ENCODE peak calls at places on chromosomes 1 and 21, in eight cellular contexts. D is sigmoid colon, H is epithelial cell of proximal tubule, I is breast epithelium, A is GM06990, L is A549, T is astrocyte of the spinal cord, R is fibroblast of the aortic adventitia. O is an unnamed sample.

GRCh38 chr1:9279172-9279840 is 13.4 kb upstream of the SPSB1 start:
- DNase-seq in D (no peak), T (peak), R (no peak), H (no peak), I (no peak), A (no peak), L (no peak), O (no peak)

GRCh38 chr1:207414606-207415108 is 39.5 kb upstream of the CR2 start:
- DNase-seq in R (no peak), I (no peak), D (no peak), H (no peak), L (no peak), T (no peak), A (peak), O (no peak)

GRCh38 chr21:36015096-36015495 is 45.2 kb downstream of the SETD4 start:
- DNase-seq in R (no peak), L (no peak), I (no peak), A (no peak), T (no peak), H (no peak), D (no peak), O (peak)

GRCh38 chr1:241272828-241273227 is 84.2 kb downstream of the RGS7 start:
- DNase-seq in I (no peak), D (no peak), H (no peak), L (no peak), T (no peak), R (no peak), A (no peak), O (no peak)

GRCh38 chr1:9792156-9793042 is 31.4 kb downstream of the CLSTN1 start:
- DNase-seq in R (no peak), I (no peak), A (no peak), D (peak), L (no peak), H (no peak), T (peak), O (peak)

GRCh38 chr1:116825735-116826438 is 71.7 kb downstream of the CD2 start:
- DNase-seq in H (no peak), I (no peak), R (no peak), L (no peak), A (no peak), D (no peak), T (no peak), O (no peak)

GRCh38 chr1:41861509-41862410 is 57.0 kb downstream of the HIVEP3 start:
- DNase-seq in R (no peak), D (no peak), I (no peak), A (no peak), L (no peak), H (no peak), T (peak), O (no peak)

GRCh38 chr1:109156916-109157385 is 43.0 kb downstream of the ELAPOR1 start:
- DNase-seq in T (no peak), H (no peak), A (no peak), D (no peak), L (no peak), R (no peak), I (peak), O (no peak)

GRCh38 chr1:77048615-77049005 is 170.6 kb downstream of the PIGK start:
- DNase-seq in T (no peak), A (no peak), I (no peak), R (no peak), L (no peak), H (no peak), D (no peak), O (no peak)

GRCh38 chr1:56712150-56712549 is 67.0 kb downstream of the PRKAA2 start:
- DNase-seq in H (no peak), D (no peak), R (no peak), L (no peak), I (no peak), A (no peak), T (no peak), O (no peak)

GRCh38 chr1:161092621-161093028 is 3.3 kb upstream of the NECTIN4 start:
- DNase-seq in R (no peak), L (no peak), H (no peak), I (peak), T (no peak), A (no peak), D (no peak), O (no peak)

GRCh38 chr1:65170511-65171142 is 22.6 kb downstream of the AK4 start:
- DNase-seq in T (peak), H (no peak), I (peak), A (no peak), R (peak), L (no peak), D (peak), O (peak)

GRCh38 chr1:115531806-115532359 is 109.9 kb upstream of the VANGL1 start:
- DNase-seq in H (no peak), I (no peak), D (no peak), L (no peak), R (peak), T (peak), A (no peak), O (no peak)

GRCh38 chr1:110250018-110250417 is 39.9 kb downstream of the KCNC4 start:
- DNase-seq in L (no peak), A (no peak), D (peak), H (no peak), R (no peak), T (no peak), I (no peak), O (no peak)

GRCh38 chr1:110243581-110243980 is 33.5 kb downstream of the KCNC4 start:
- DNase-seq in D (peak), L (no peak), I (no peak), H (no peak), T (no peak), A (peak), R (peak), O (no peak)

GRCh38 chr1:198772626-198773025 is 133.8 kb downstream of the PTPRC start:
- DNase-seq in A (no peak), D (no peak), I (no peak), L (no peak), T (peak), R (peak), H (no peak), O (no peak)

GRCh38 chr21:41045534-41046268 is 122.3 kb upstream of the BACE2 start:
- DNase-seq in D (no peak), H (no peak), R (no peak), L (no peak), I (no peak), T (no peak), A (no peak), O (no peak)

GRCh38 chr1:205245096-205245495 is 17.4 kb downstream of the TMCC2 start:
- DNase-seq in I (no peak), D (peak), L (no peak), T (no peak), R (no peak), H (no peak), A (no peak), O (no peak)

GRCh38 chr1:241749924-241750695 is 97.9 kb upstream of the EXO1 start:
- DNase-seq in A (no peak), T (no peak), D (no peak), H (no peak), I (no peak), L (no peak), R (no peak), O (no peak)

GRCh38 chr1:117930484-117930883 is 945 bp downstream of the WDR3 start:
- DNase-seq in T (peak), I (no peak), H (peak), D (no peak), A (no peak), L (peak), R (no peak), O (no peak)

GRCh38 chr1:12339410-12339809 is 109.6 kb downstream of the VPS13D start:
- DNase-seq in T (no peak), A (no peak), I (no peak), L (no peak), H (no peak), R (no peak), D (no peak), O (no peak)

GRCh38 chr1:41623736-41624135 is 139.3 kb upstream of the EDN2 start:
- DNase-seq in R (no peak), T (no peak), D (peak), A (no peak), I (no peak), H (no peak), L (no peak), O (no peak)

GRCh38 chr1:18907914-18908845 is 5.8 kb upstream of the ALDH4A1 start:
- DNase-seq in T (no peak), D (no peak), L (no peak), A (no peak), H (no peak), R (no peak), I (no peak), O (no peak)

GRCh38 chr1:12244078-12244477 is 14.2 kb downstream of the VPS13D start:
- DNase-seq in I (no peak), T (no peak), A (no peak), R (no peak), D (no peak), H (no peak), L (peak), O (no peak)

GRCh38 chr1:109787211-109787844 is 23.6 kb upstream of the EPS8L3 start:
- DNase-seq in A (no peak), H (no peak), D (peak), R (no peak), I (no peak), T (no peak), L (no peak), O (no peak)

GRCh38 chr1:202959276-202959620 is 1.1 kb upstream of the ADIPOR1 start:
- DNase-seq in A (no peak), T (peak), D (no peak), R (no peak), H (no peak), I (no peak), L (peak), O (peak)

GRCh38 chr1:247849616-247850015 is 7.4 kb upstream of the TRIM58 start:
- DNase-seq in H (no peak), T (no peak), D (no peak), L (no peak), A (no peak), I (no peak), R (no peak), O (no peak)

GRCh38 chr1:86640161-86640560 is 64.2 kb upstream of the SH3GLB1 start:
- DNase-seq in I (no peak), R (peak), D (no peak), H (no peak), L (no peak), T (no peak), A (no peak), O (no peak)

GRCh38 chr1:54332781-54333585 is 73.2 kb downstream of the SSBP3 start:
- DNase-seq in T (no peak), L (no peak), R (no peak), I (peak), D (no peak), A (no peak), H (no peak), O (no peak)

DNA sequence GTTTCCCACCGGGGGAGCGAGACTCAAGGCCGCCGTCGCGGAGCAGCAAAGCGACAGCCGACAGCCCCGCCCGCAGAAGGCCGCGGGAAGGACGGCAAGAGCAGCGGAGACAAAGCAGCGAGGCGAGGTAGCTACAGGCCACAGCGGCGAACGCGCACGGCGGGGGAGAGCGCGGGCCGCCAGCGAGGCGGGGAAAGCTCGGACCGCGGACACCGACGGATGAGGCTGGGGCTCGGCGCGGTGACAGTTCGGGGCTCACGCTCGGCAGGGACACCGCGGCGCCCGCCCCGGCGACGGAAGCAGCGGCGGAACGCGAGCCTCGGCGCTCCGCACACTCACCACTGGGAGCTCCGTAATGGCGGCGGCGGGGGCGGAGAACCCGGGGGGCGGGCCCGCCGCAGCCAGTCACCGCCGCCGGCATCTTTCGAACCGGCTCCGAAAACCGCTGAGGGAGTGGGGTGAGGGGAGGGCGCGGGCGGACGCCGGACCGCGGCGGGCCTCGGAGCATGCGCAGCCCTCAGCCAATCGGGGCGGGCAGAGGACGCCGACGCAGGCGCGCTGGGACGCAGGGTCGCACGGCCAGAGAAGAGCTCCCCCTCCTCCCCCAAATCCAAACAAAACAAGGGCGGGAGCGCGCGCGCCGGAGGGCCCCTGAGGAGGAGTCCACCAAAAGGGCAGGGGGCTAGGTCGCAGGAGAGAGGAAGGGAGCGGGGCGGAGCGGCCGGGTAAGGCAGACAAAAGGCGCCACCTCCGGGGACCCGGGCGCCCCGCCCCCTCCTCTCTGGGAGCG is 602 bp downstream of the HP1BP3 start:
- DNase-seq in A (peak), L (peak), R (peak), H (no peak), I (peak), D (peak), T (peak), O (peak)
- TF ChIP-seq CTCF in A (no peak), L (no peak), R (no peak), H (no peak), I (no peak), D (no peak), T (no peak), O (no peak)

GRCh38 chr1:231919269-231919886 is 292.8 kb downstream of the DISC1 start:
- DNase-seq in T (no peak), A (no peak), R (peak), H (no peak), I (no peak), D (no peak), L (no peak), O (no peak)
- H3K4me3 ChIP-seq in T (no peak), A (no peak), R (no peak), H (no peak), I (no peak), D (no peak), L (no peak), O (no peak)

DNA sequence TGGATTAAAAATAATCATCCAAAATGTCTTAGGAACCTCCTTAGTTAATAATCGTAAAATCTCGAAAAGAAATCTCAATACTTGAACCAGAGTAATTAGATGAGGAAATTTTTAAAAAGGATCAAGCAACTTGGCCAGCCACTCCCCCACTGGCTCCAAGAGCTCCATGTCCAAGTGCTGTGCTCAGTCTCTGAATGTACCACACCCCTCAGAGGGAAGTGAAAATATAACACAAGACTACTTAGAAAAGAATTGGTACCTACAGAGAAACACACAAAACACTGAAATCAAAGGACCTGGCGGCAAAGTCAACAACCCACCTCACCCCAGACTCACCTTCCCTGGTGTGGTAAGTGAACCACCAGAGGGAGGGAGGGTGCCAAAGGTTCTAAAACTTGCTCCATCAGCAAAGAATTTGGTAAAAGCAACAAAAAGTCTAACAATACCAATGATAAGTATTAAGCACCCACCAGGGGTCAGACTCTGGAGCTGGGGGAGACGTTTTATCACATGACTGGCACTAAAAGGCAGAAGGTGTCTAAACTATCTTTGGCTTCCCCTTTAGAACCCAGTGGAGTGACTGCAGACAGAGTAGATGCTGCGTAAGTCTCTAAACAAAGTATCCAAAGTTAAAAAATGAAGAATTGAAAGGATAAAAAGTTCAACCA is 14.0 kb downstream of the LBR start:
- DNase-seq in A (no peak), I (no peak), L (no peak), T (no peak), H (no peak), D (no peak), R (no peak), O (no peak)
- TF ChIP-seq CTCF in A (no peak), I (no peak), L (no peak), T (no peak), H (peak), D (no peak), R (no peak), O (no peak)

GRCh38 chr1:235835226-235835625 is 31.5 kb downstream of the LYST start:
- DNase-seq in L (no peak), T (peak), R (peak), I (no peak), D (peak), H (no peak), A (no peak), O (peak)
- H3K4me3 ChIP-seq in L (no peak), T (no peak), R (no peak), I (no peak), D (peak), H (peak), A (no peak), O (peak)

GRCh38 chr1:212915245-212916091 is 34.9 kb upstream of the VASH2 start:
- DNase-seq in R (peak), T (peak), D (peak), H (peak), I (no peak), A (no peak), L (peak), O (peak)
- TF ChIP-seq CTCF in R (peak), T (peak), D (peak), H (peak), I (no peak), A (peak), L (peak), O (peak)

DNA sequence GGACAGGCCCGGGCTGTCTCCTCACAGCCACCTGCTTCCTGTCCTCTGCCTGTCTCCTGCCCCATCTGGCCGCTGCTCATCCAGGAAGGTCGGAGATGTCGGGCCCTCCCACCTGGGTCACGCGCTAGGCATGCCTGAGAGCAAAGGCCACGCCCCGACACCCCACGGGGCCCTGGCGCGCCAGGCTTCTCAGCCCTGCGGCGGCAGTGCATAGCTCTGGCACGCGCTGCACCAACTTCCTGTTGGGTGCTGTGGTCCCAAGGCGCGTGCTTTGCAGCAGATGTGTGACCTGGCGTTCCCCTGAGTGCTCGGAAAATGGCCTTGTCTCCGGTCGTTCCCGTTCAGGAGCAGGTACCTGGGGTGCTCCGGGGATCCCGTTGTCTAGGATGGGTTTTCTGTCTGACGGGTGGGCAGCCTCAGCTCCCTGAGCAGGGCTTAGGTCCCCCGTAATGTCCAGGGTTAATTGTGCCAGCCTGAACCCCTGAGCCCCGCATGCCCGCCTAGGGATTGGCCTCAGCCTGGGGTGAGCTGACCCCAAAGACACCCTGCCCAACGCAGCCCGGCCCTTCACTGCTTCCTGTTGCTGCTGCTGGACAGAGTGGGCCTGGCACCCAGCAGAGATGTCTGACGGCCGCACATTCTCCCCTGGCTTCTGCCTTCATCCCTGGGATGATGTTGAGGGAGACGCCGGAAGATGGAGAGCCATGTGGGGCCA is 19.4 kb upstream of the KCNAB2 start:
- DNase-seq in D (peak), L (peak), T (no peak), H (no peak), R (no peak), I (peak), A (peak), O (peak)
- H3K4me3 ChIP-seq in D (no peak), L (peak), T (no peak), H (peak), R (no peak), I (peak), A (peak), O (no peak)

GRCh38 chr1:36178479-36179219 is 22.7 kb downstream of the MAP7D1 start:
- DNase-seq in A (no peak), D (no peak), I (no peak), R (no peak), T (no peak), H (no peak), L (no peak), O (no peak)

GRCh38 chr1:36175137-36176095 is 19.5 kb downstream of the MAP7D1 start:
- DNase-seq in H (no peak), I (no peak), R (peak), T (peak), A (no peak), L (no peak), D (peak), O (peak)

GRCh38 chr1:36174716-36175115 is 18.8 kb downstream of the MAP7D1 start:
- DNase-seq in I (no peak), R (no peak), T (no peak), L (no peak), A (no peak), D (no peak), H (no peak), O (no peak)

GRCh38 chr1:36177589-36178463 is 21.9 kb downstream of the MAP7D1 start:
- DNase-seq in A (no peak), L (no peak), I (no peak), D (no peak), T (no peak), R (no peak), H (no peak), O (no peak)

DNA sequence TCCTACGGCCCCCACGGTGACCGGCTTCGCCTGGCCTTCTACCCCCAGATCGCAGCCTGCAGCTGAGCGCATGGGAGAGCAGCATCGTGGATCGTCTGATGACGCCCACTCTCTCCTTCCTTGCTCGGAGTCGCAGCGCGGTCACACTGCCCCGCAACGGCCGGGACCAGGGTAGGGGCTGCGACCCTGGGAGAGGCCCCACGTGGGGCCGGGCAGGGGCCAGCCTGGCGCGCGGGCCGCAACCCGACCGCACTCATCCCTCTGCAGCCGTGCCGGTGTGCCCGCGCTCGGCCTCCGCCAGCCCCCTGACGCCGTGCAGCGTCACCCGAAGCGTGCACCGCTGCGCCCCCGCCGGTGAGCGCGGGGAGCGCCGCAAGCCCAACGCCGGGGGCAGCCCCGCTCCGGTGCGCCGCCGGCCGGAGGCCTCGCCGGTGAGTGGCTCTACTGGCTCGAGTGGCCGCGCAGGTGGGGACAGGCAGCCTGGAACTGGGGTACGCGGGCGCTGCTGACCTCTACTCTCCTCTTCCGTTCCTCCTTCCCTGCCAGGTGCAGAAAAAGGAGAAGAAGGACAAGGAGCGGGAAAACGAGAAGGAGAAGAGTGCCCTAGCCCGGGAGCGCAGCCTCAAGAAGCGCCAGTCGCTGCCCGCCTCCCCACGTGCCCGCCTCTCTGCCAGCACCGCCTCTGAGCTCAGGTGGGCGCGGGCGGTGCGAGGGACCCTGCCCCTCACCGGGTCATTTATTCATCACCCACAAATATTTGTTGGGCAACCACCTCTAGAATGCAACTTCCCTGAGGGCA is 20.4 kb downstream of the MAP7D1 start:
- DNase-seq in T (no peak), A (no peak), L (no peak), H (no peak), R (no peak), D (no peak), I (no peak), O (no peak)
- TF ChIP-seq CTCF in T (no peak), A (no peak), L (no peak), H (no peak), R (no peak), D (no peak), I (no peak), O (no peak)